ENCODE peak calls at places on chromosomes 4 and X, in six cellular contexts. One of them, this sample, is unnamed.

GRCh38 chr4:153064571-153064970 is 128.4 kb downstream of the FHDC1 start:
- DNase-seq in psoas muscle: no peak
- DNase-seq in BJ: no peak
- DNase-seq in fibroblast of pulmonary artery: no peak
- DNase-seq in heart right ventricle: no peak
- DNase-seq in colonic mucosa: peak
- DNase-seq in this sample: no peak

GRCh38 chr4:67935888-67936287 is 27.4 kb downstream of the TMPRSS11A start:
- DNase-seq in psoas muscle: no peak
- DNase-seq in BJ: no peak
- DNase-seq in fibroblast of pulmonary artery: no peak
- DNase-seq in heart right ventricle: no peak
- DNase-seq in colonic mucosa: no peak
- DNase-seq in this sample: no peak

GRCh38 chr4:45640281-45640680 is 483.6 kb downstream of the GABRG1 start:
- DNase-seq in psoas muscle: no peak
- DNase-seq in BJ: no peak
- DNase-seq in fibroblast of pulmonary artery: no peak
- DNase-seq in heart right ventricle: no peak
- DNase-seq in colonic mucosa: no peak
- DNase-seq in this sample: no peak

GRCh38 chrX:130097507-130098201 is 12.6 kb downstream of the ELF4 start:
- DNase-seq in psoas muscle: no peak
- DNase-seq in BJ: no peak
- DNase-seq in fibroblast of pulmonary artery: no peak
- DNase-seq in heart right ventricle: peak
- DNase-seq in colonic mucosa: peak
- DNase-seq in this sample: no peak

GRCh38 chr4:24054910-24055309 is 165.1 kb upstream of the PPARGC1A start:
- DNase-seq in psoas muscle: no peak
- DNase-seq in BJ: no peak
- DNase-seq in fibroblast of pulmonary artery: no peak
- DNase-seq in heart right ventricle: no peak
- DNase-seq in colonic mucosa: no peak
- DNase-seq in this sample: no peak

GRCh38 chrX:2682582-2683177 is 8.4 kb upstream of the CD99 start:
- DNase-seq in psoas muscle: no peak
- DNase-seq in BJ: no peak
- DNase-seq in fibroblast of pulmonary artery: no peak
- DNase-seq in heart right ventricle: no peak
- DNase-seq in colonic mucosa: no peak
- DNase-seq in this sample: no peak

GRCh38 chrX:53263597-53264094 is 17.7 kb downstream of the IQSEC2 start:
- DNase-seq in psoas muscle: no peak
- DNase-seq in BJ: no peak
- DNase-seq in fibroblast of pulmonary artery: peak
- DNase-seq in heart right ventricle: no peak
- DNase-seq in colonic mucosa: no peak
- DNase-seq in this sample: no peak

GRCh38 chr4:47010347-47011188 is 17.2 kb upstream of the GABRA4 start:
- DNase-seq in psoas muscle: no peak
- DNase-seq in BJ: no peak
- DNase-seq in fibroblast of pulmonary artery: no peak
- DNase-seq in heart right ventricle: no peak
- DNase-seq in colonic mucosa: no peak
- DNase-seq in this sample: no peak

GRCh38 chr4:87410669-87411068 is 11.7 kb upstream of the NUDT9 start:
- DNase-seq in psoas muscle: no peak
- DNase-seq in BJ: no peak
- DNase-seq in fibroblast of pulmonary artery: no peak
- DNase-seq in heart right ventricle: no peak
- DNase-seq in colonic mucosa: no peak
- DNase-seq in this sample: no peak

GRCh38 chr4:44931720-44932119 is 205.4 kb upstream of the GNPDA2 start:
- DNase-seq in psoas muscle: no peak
- DNase-seq in BJ: no peak
- DNase-seq in fibroblast of pulmonary artery: no peak
- DNase-seq in heart right ventricle: no peak
- DNase-seq in colonic mucosa: no peak
- DNase-seq in this sample: no peak

GRCh38 chr4:74410272-74410671 is 34.7 kb upstream of the AREG start:
- DNase-seq in psoas muscle: no peak
- DNase-seq in BJ: no peak
- DNase-seq in fibroblast of pulmonary artery: no peak
- DNase-seq in heart right ventricle: no peak
- DNase-seq in colonic mucosa: no peak
- DNase-seq in this sample: no peak

GRCh38 chr4:71456841-71457240 is 118.0 kb downstream of the SLC4A4 start:
- DNase-seq in psoas muscle: no peak
- DNase-seq in BJ: peak
- DNase-seq in fibroblast of pulmonary artery: peak
- DNase-seq in heart right ventricle: no peak
- DNase-seq in colonic mucosa: no peak
- DNase-seq in this sample: peak

GRCh38 chrX:103056902-103057301 is 7.1 kb downstream of the BEX1 start:
- DNase-seq in psoas muscle: no peak
- DNase-seq in BJ: no peak
- DNase-seq in fibroblast of pulmonary artery: no peak
- DNase-seq in heart right ventricle: no peak
- DNase-seq in colonic mucosa: no peak
- DNase-seq in this sample: no peak

GRCh38 chrX:30835373-30835772 is 53.7 kb downstream of the TAB3 start:
- DNase-seq in psoas muscle: no peak
- DNase-seq in BJ: no peak
- DNase-seq in fibroblast of pulmonary artery: no peak
- DNase-seq in heart right ventricle: no peak
- DNase-seq in colonic mucosa: no peak
- DNase-seq in this sample: no peak

GRCh38 chr4:88659061-88659889 is 38.4 kb downstream of the NAP1L5 start:
- DNase-seq in psoas muscle: no peak
- DNase-seq in BJ: no peak
- DNase-seq in fibroblast of pulmonary artery: peak
- DNase-seq in heart right ventricle: no peak
- DNase-seq in colonic mucosa: peak
- DNase-seq in this sample: no peak

GRCh38 chr4:87130985-87131753 is 89.2 kb downstream of the KLHL8 start:
- DNase-seq in psoas muscle: no peak
- DNase-seq in BJ: no peak
- DNase-seq in fibroblast of pulmonary artery: no peak
- DNase-seq in heart right ventricle: no peak
- DNase-seq in colonic mucosa: no peak
- DNase-seq in this sample: no peak

GRCh38 chr4:6943012-6943869 is 33.6 kb downstream of the TBC1D14 start:
- DNase-seq in psoas muscle: no peak
- DNase-seq in BJ: no peak
- DNase-seq in fibroblast of pulmonary artery: no peak
- DNase-seq in heart right ventricle: no peak
- DNase-seq in colonic mucosa: peak
- DNase-seq in this sample: no peak

GRCh38 chr4:94766856-94767255 is 9.1 kb downstream of the BMPR1B start:
- DNase-seq in psoas muscle: no peak
- DNase-seq in BJ: no peak
- DNase-seq in fibroblast of pulmonary artery: no peak
- DNase-seq in heart right ventricle: no peak
- DNase-seq in colonic mucosa: no peak
- DNase-seq in this sample: no peak

GRCh38 chr4:109432676-109433075 is 939 bp upstream of the SEC24B start:
- DNase-seq in psoas muscle: no peak
- DNase-seq in BJ: no peak
- DNase-seq in fibroblast of pulmonary artery: peak
- DNase-seq in heart right ventricle: no peak
- DNase-seq in colonic mucosa: no peak
- DNase-seq in this sample: peak

GRCh38 chrX:63275127-63275526 is 76.0 kb downstream of the SPIN4 start:
- DNase-seq in psoas muscle: no peak
- DNase-seq in BJ: no peak
- DNase-seq in fibroblast of pulmonary artery: peak
- DNase-seq in heart right ventricle: no peak
- DNase-seq in colonic mucosa: peak
- DNase-seq in this sample: no peak

GRCh38 chrX:124421898-124422622 is 75.7 kb downstream of the SH2D1A start:
- DNase-seq in psoas muscle: no peak
- DNase-seq in BJ: no peak
- DNase-seq in fibroblast of pulmonary artery: no peak
- DNase-seq in heart right ventricle: no peak
- DNase-seq in colonic mucosa: no peak
- DNase-seq in this sample: no peak

GRCh38 chrX:3501833-3502535 is 155.5 kb upstream of the MXRA5 start:
- DNase-seq in psoas muscle: no peak
- DNase-seq in BJ: no peak
- DNase-seq in fibroblast of pulmonary artery: no peak
- DNase-seq in heart right ventricle: no peak
- DNase-seq in colonic mucosa: no peak
- DNase-seq in this sample: no peak

GRCh38 chr4:35038079-35038805 is 1206.1 kb downstream of the ARAP2 start:
- DNase-seq in psoas muscle: no peak
- DNase-seq in BJ: no peak
- DNase-seq in fibroblast of pulmonary artery: no peak
- DNase-seq in heart right ventricle: no peak
- DNase-seq in colonic mucosa: no peak
- DNase-seq in this sample: no peak

GRCh38 chrX:34563809-34564208 is 93.3 kb downstream of the TMEM47 start:
- DNase-seq in psoas muscle: no peak
- DNase-seq in BJ: no peak
- DNase-seq in fibroblast of pulmonary artery: peak
- DNase-seq in heart right ventricle: no peak
- DNase-seq in colonic mucosa: no peak
- DNase-seq in this sample: no peak

GRCh38 chrX:137363559-137363958 is 202.4 kb upstream of the ZIC3 start:
- DNase-seq in psoas muscle: no peak
- DNase-seq in BJ: no peak
- DNase-seq in fibroblast of pulmonary artery: no peak
- DNase-seq in heart right ventricle: no peak
- DNase-seq in colonic mucosa: no peak
- DNase-seq in this sample: no peak
- TF ChIP-seq CTCF in psoas muscle: no peak
- TF ChIP-seq CTCF in BJ: no peak
- TF ChIP-seq CTCF in fibroblast of pulmonary artery: no peak
- TF ChIP-seq CTCF in heart right ventricle: no peak
- TF ChIP-seq CTCF in colonic mucosa: no peak
- TF ChIP-seq CTCF in this sample: no peak

GRCh38 chr4:3408793-3409330 is 32.9 kb upstream of the HGFAC start:
- DNase-seq in psoas muscle: no peak
- DNase-seq in BJ: no peak
- DNase-seq in fibroblast of pulmonary artery: no peak
- DNase-seq in heart right ventricle: no peak
- DNase-seq in colonic mucosa: no peak
- DNase-seq in this sample: no peak
- H3K4me3 ChIP-seq in psoas muscle: no peak
- H3K4me3 ChIP-seq in BJ: no peak
- H3K4me3 ChIP-seq in fibroblast of pulmonary artery: no peak
- H3K4me3 ChIP-seq in heart right ventricle: no peak
- H3K4me3 ChIP-seq in colonic mucosa: no peak
- H3K4me3 ChIP-seq in this sample: no peak

GRCh38 chr4:80072607-80073361 is at the start of gene ANTXR2:
- DNase-seq in psoas muscle: peak
- DNase-seq in BJ: peak
- DNase-seq in fibroblast of pulmonary artery: peak
- DNase-seq in heart right ventricle: peak
- DNase-seq in colonic mucosa: peak
- DNase-seq in this sample: peak

GRCh38 chr4:80073362-80074008 is 456 bp upstream of the ANTXR2 start:
- DNase-seq in psoas muscle: no peak
- DNase-seq in BJ: no peak
- DNase-seq in fibroblast of pulmonary artery: no peak
- DNase-seq in heart right ventricle: no peak
- DNase-seq in colonic mucosa: no peak
- DNase-seq in this sample: no peak

GRCh38 chr4:80070880-80071620 is 2.0 kb downstream of the ANTXR2 start:
- DNase-seq in psoas muscle: no peak
- DNase-seq in BJ: peak
- DNase-seq in fibroblast of pulmonary artery: no peak
- DNase-seq in heart right ventricle: no peak
- DNase-seq in colonic mucosa: no peak
- DNase-seq in this sample: no peak

GRCh38 chr4:80069837-80070788 is 2.9 kb downstream of the ANTXR2 start:
- DNase-seq in psoas muscle: no peak
- DNase-seq in BJ: no peak
- DNase-seq in fibroblast of pulmonary artery: no peak
- DNase-seq in heart right ventricle: no peak
- DNase-seq in colonic mucosa: no peak
- DNase-seq in this sample: no peak

DNA sequence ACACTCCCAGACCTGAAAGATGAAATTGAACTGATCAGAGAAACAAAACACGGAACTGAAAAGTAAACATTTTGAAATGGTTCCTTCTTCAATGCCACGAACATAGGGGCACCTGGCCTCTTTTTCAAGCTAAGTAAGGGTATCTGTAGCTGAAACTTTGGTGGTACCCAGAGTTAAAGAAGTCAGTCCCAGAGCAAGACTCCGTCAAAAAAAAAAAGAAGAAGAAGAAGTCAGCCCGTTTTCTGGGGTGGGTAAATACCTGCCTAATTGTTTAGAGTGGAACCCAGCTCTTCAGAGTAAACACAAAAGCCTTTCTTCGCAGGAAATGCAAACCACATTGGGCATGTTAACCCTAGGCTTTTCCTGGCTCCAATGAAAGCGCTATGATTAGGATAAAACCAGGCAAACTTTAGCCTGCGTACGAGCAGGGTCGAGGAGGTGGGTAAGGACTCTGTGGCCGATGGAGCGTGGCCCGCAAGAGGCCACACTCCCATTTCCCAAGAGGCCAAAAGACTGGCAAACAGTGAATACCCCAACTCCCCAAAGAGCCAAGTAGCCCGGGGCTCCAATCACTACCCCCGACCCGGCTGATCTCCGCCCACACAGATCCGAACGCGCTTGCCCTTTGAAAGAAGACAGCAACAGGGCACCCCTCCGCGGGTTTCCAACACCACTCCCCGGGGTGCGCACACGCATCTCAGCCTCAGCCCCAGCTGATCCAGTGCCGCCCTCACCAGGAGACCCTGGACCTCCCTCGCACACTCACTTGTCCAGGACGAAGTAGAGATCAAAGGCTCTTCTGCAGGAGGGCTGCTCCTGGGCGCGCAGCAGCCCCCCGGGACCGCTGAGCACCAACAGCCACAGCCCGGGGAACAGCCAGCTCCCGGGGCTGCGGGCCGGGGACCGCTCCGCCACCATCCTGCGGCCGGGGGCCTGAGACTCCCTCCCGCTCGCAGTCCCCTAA is 1.1 kb downstream of the ANTXR2 start:
- DNase-seq in psoas muscle: peak
- DNase-seq in BJ: no peak
- DNase-seq in fibroblast of pulmonary artery: peak
- DNase-seq in heart right ventricle: peak
- DNase-seq in colonic mucosa: peak
- DNase-seq in this sample: no peak
- TF ChIP-seq CTCF in psoas muscle: no peak
- TF ChIP-seq CTCF in BJ: no peak
- TF ChIP-seq CTCF in fibroblast of pulmonary artery: no peak
- TF ChIP-seq CTCF in heart right ventricle: no peak
- TF ChIP-seq CTCF in colonic mucosa: no peak
- TF ChIP-seq CTCF in this sample: peak

DNA sequence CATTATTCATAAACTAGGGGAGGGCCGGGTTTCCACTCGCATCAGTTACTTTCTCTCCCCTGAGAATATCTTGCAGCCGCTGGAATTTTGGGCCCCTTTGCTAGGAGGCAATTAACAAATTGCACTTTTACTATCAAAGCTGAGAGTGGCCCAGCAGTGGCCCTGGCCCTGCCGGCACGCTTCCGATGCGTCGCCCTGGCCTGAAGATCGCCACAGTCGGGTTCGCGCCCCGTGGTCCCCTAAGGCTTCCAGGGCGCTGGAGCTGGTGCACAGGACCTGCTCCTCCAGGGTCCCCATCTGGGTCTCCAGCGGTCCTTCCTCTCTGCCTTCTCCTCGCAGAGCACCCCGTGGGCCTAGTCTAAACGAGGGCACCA is 486 bp upstream of the CWH43 start:
- DNase-seq in psoas muscle: no peak
- DNase-seq in BJ: no peak
- DNase-seq in fibroblast of pulmonary artery: no peak
- DNase-seq in heart right ventricle: no peak
- DNase-seq in colonic mucosa: no peak
- DNase-seq in this sample: no peak
- H3K4me3 ChIP-seq in psoas muscle: peak
- H3K4me3 ChIP-seq in BJ: no peak
- H3K4me3 ChIP-seq in fibroblast of pulmonary artery: no peak
- H3K4me3 ChIP-seq in heart right ventricle: peak
- H3K4me3 ChIP-seq in colonic mucosa: peak
- H3K4me3 ChIP-seq in this sample: no peak